ENCODE peak calls at places on chromosomes 7 and 10, in seven cellular contexts. One of them, this sample, is unnamed.

GRCh38 chr7:74002474-74003017 is 25.4 kb upstream of the ELN start:
- DNase-seq in A549: peak; percentile 88
- DNase-seq in mammary epithelial cell: peak; percentile 57
- DNase-seq in GM23248: peak; percentile 78
- DNase-seq in breast epithelium: no peak
- DNase-seq in heart left ventricle: peak; percentile 63
- DNase-seq in astrocyte of the spinal cord: peak; percentile 78
- DNase-seq in this sample: no peak

GRCh38 chr7:70836279-70836678 is 295.7 kb upstream of the GALNT17 start:
- DNase-seq in A549: no peak
- DNase-seq in mammary epithelial cell: no peak
- DNase-seq in GM23248: no peak
- DNase-seq in breast epithelium: no peak
- DNase-seq in heart left ventricle: no peak
- DNase-seq in astrocyte of the spinal cord: no peak
- DNase-seq in this sample: no peak

GRCh38 chr10:125158528-125159485 is 1.6 kb downstream of the CTBP2 start:
- DNase-seq in A549: peak; percentile 52
- DNase-seq in mammary epithelial cell: peak; percentile 56
- DNase-seq in GM23248: peak; percentile 71
- DNase-seq in breast epithelium: no peak
- DNase-seq in heart left ventricle: peak; percentile 74
- DNase-seq in astrocyte of the spinal cord: peak; percentile 53
- DNase-seq in this sample: no peak

GRCh38 chr10:104041891-104042535 is 43.7 kb downstream of the COL17A1 start:
- DNase-seq in A549: no peak
- DNase-seq in mammary epithelial cell: no peak
- DNase-seq in GM23248: no peak
- DNase-seq in breast epithelium: no peak
- DNase-seq in heart left ventricle: no peak
- DNase-seq in astrocyte of the spinal cord: no peak
- DNase-seq in this sample: no peak

GRCh38 chr7:155920068-155920461 is 107.8 kb upstream of the SHH start:
- DNase-seq in A549: no peak
- DNase-seq in mammary epithelial cell: no peak
- DNase-seq in GM23248: no peak
- DNase-seq in breast epithelium: no peak
- DNase-seq in heart left ventricle: no peak
- DNase-seq in astrocyte of the spinal cord: no peak
- DNase-seq in this sample: no peak

GRCh38 chr10:19877466-19878255 is 61.4 kb downstream of the PLXDC2 start:
- DNase-seq in A549: no peak
- DNase-seq in mammary epithelial cell: no peak
- DNase-seq in GM23248: no peak
- DNase-seq in breast epithelium: no peak
- DNase-seq in heart left ventricle: no peak
- DNase-seq in astrocyte of the spinal cord: no peak
- DNase-seq in this sample: no peak

GRCh38 chr7:46129831-46130230 is 208.8 kb upstream of the IGFBP3 start:
- DNase-seq in A549: no peak
- DNase-seq in mammary epithelial cell: peak; percentile 39
- DNase-seq in GM23248: peak; percentile 28
- DNase-seq in breast epithelium: no peak
- DNase-seq in heart left ventricle: no peak
- DNase-seq in astrocyte of the spinal cord: no peak
- DNase-seq in this sample: no peak

GRCh38 chr10:91683976-91684375 is 51.1 kb upstream of the PPP1R3C start:
- DNase-seq in A549: peak; percentile 60
- DNase-seq in mammary epithelial cell: peak; percentile 94
- DNase-seq in GM23248: peak; percentile 95
- DNase-seq in breast epithelium: no peak
- DNase-seq in heart left ventricle: no peak
- DNase-seq in astrocyte of the spinal cord: peak; percentile 59
- DNase-seq in this sample: no peak

GRCh38 chr7:112422842-112423496 is 27.3 kb upstream of the IFRD1 start:
- DNase-seq in A549: peak; percentile 59
- DNase-seq in mammary epithelial cell: peak; percentile 90
- DNase-seq in GM23248: peak; percentile 96
- DNase-seq in breast epithelium: peak; percentile 90
- DNase-seq in heart left ventricle: peak; percentile 65
- DNase-seq in astrocyte of the spinal cord: peak; percentile 93
- DNase-seq in this sample: peak; percentile 42

GRCh38 chr7:102434039-102434481 is 685 bp downstream of the ORAI2 start:
- DNase-seq in A549: peak; percentile 41
- DNase-seq in mammary epithelial cell: no peak
- DNase-seq in GM23248: no peak
- DNase-seq in breast epithelium: no peak
- DNase-seq in heart left ventricle: no peak
- DNase-seq in astrocyte of the spinal cord: peak; percentile 41
- DNase-seq in this sample: no peak

GRCh38 chr7:158810846-158811245 is 18.5 kb downstream of the ESYT2 start:
- DNase-seq in A549: no peak
- DNase-seq in mammary epithelial cell: no peak
- DNase-seq in GM23248: no peak
- DNase-seq in breast epithelium: no peak
- DNase-seq in heart left ventricle: no peak
- DNase-seq in astrocyte of the spinal cord: no peak
- DNase-seq in this sample: no peak

GRCh38 chr10:127989481-127989964 is 82.6 kb downstream of the PTPRE start:
- DNase-seq in A549: no peak
- DNase-seq in mammary epithelial cell: no peak
- DNase-seq in GM23248: no peak
- DNase-seq in breast epithelium: no peak
- DNase-seq in heart left ventricle: no peak
- DNase-seq in astrocyte of the spinal cord: no peak
- DNase-seq in this sample: no peak

DNA sequence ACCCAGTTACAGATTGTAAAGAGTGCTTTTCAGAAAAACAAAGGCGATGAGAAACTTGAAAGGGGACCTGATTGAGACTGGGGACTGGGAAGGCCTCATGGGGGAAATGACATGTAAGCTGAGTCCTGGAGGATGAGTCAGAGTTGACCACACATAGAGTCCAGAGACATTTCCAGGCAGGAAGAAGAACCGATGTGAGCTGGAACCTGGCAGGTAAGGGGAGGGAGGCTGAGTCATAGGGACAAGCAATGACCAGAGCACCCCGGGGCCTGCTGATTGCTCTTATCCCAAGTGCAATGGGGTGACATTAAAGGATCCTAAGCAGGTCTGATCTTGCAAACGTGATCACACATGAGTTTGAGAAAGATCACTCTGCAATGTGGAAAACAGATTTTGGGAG is 11.7 kb downstream of the TLL2 start:
- DNase-seq in A549: no peak
- DNase-seq in mammary epithelial cell: peak; percentile 94
- DNase-seq in GM23248: no peak
- DNase-seq in breast epithelium: no peak
- DNase-seq in heart left ventricle: no peak
- DNase-seq in astrocyte of the spinal cord: peak; percentile 24
- DNase-seq in this sample: no peak
- H3K4me3 ChIP-seq in A549: no peak overlapping the region
- H3K4me3 ChIP-seq in mammary epithelial cell: no peak overlapping the region
- H3K4me3 ChIP-seq in GM23248: no peak overlapping the region
- H3K4me3 ChIP-seq in breast epithelium: no peak overlapping the region
- H3K4me3 ChIP-seq in heart left ventricle: no peak overlapping the region
- H3K4me3 ChIP-seq in astrocyte of the spinal cord: no peak overlapping the region
- H3K4me3 ChIP-seq in this sample: no peak overlapping the region

DNA sequence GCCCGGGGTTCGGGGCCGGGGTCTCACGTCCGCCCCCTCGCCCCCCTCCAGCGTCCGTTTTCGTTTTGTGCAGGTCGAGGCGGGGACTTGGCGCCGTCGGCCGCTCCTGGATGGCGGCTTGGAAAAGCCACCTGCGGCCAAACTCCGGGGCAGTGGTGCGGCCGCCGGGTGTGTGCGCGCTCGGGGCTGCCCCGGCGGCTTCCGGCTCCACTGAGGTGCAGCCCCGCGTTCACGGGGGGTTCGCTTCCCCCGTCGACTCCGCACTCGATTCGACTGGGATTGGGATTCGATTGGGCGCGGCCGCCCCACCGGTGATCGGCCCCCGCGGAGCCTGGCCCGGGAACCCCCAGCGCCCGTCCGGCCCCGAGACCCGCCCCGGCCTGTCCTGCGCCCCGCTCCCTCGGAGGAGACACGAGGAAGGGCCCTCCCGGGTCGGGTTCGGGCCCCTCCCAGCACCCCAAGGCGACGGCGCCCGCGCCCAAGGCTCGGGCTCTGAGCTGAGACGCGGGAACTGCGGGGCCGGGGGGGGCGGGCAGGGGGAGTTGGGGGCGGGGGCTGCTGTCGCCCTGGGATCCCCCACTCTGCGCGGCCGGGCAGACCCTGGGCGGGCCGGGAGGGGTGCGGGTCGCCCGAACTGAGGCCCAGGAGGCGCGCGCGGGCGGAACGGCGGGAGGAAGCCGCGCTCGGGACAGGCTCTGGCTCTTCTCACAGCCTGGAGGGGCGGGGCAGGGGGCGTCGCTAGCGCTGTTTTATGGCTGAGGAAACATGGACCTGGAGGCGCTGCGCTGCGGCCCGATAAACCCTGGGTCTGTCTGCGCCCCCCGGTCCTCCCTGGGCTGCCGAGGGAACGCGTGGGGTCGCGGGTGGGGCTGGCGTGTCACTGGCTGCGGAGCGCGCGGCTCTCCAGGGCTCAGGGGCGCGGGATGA is 1.6 kb upstream of the NKX6-2 start:
- DNase-seq in A549: peak; percentile 43
- DNase-seq in mammary epithelial cell: no peak
- DNase-seq in GM23248: no peak
- DNase-seq in breast epithelium: no peak
- DNase-seq in heart left ventricle: no peak
- DNase-seq in astrocyte of the spinal cord: no peak
- DNase-seq in this sample: no peak
- H3K4me3 ChIP-seq in A549: peak overlapping the region; percentile 35
- H3K4me3 ChIP-seq in mammary epithelial cell: no peak overlapping the region
- H3K4me3 ChIP-seq in GM23248: no peak overlapping the region
- H3K4me3 ChIP-seq in breast epithelium: peak overlapping the region; percentile 29
- H3K4me3 ChIP-seq in heart left ventricle: no peak overlapping the region
- H3K4me3 ChIP-seq in astrocyte of the spinal cord: no peak overlapping the region
- H3K4me3 ChIP-seq in this sample: no peak overlapping the region

GRCh38 chr10:17064435-17064834 is 65.2 kb downstream of the CUBN start:
- DNase-seq in A549: no peak
- DNase-seq in mammary epithelial cell: no peak
- DNase-seq in GM23248: no peak
- DNase-seq in breast epithelium: no peak
- DNase-seq in heart left ventricle: no peak
- DNase-seq in astrocyte of the spinal cord: no peak
- DNase-seq in this sample: no peak

GRCh38 chr10:17060289-17060688 is 69.3 kb downstream of the CUBN start:
- DNase-seq in A549: no peak
- DNase-seq in mammary epithelial cell: no peak
- DNase-seq in GM23248: no peak
- DNase-seq in breast epithelium: no peak
- DNase-seq in heart left ventricle: no peak
- DNase-seq in astrocyte of the spinal cord: no peak
- DNase-seq in this sample: no peak

GRCh38 chr10:17062493-17063487 is 66.8 kb downstream of the CUBN start:
- DNase-seq in A549: peak; percentile 58
- DNase-seq in mammary epithelial cell: peak; percentile 94
- DNase-seq in GM23248: peak; percentile 95
- DNase-seq in breast epithelium: peak; percentile 65
- DNase-seq in heart left ventricle: no peak
- DNase-seq in astrocyte of the spinal cord: peak; percentile 92
- DNase-seq in this sample: peak; percentile 67

GRCh38 chr10:17061418-17061817 is 68.2 kb downstream of the CUBN start:
- DNase-seq in A549: no peak
- DNase-seq in mammary epithelial cell: no peak
- DNase-seq in GM23248: peak; percentile 76
- DNase-seq in breast epithelium: no peak
- DNase-seq in heart left ventricle: no peak
- DNase-seq in astrocyte of the spinal cord: peak; percentile 27
- DNase-seq in this sample: no peak

GRCh38 chr10:17062009-17062408 is 67.6 kb downstream of the CUBN start:
- DNase-seq in A549: peak; percentile 7
- DNase-seq in mammary epithelial cell: peak; percentile 85
- DNase-seq in GM23248: peak; percentile 78
- DNase-seq in breast epithelium: no peak
- DNase-seq in heart left ventricle: no peak
- DNase-seq in astrocyte of the spinal cord: peak; percentile 93
- DNase-seq in this sample: no peak
- H3K4me3 ChIP-seq in A549: no peak overlapping the region
- H3K4me3 ChIP-seq in mammary epithelial cell: peak overlapping the region; percentile 24
- H3K4me3 ChIP-seq in GM23248: peak overlapping the region; percentile 55
- H3K4me3 ChIP-seq in breast epithelium: no peak overlapping the region
- H3K4me3 ChIP-seq in heart left ventricle: no peak overlapping the region
- H3K4me3 ChIP-seq in astrocyte of the spinal cord: no peak overlapping the region
- H3K4me3 ChIP-seq in this sample: no peak overlapping the region

GRCh38 chr7:27688056-27688455 is 25.4 kb upstream of the HIBADH start:
- DNase-seq in A549: no peak
- DNase-seq in mammary epithelial cell: no peak
- DNase-seq in GM23248: no peak
- DNase-seq in breast epithelium: no peak
- DNase-seq in heart left ventricle: no peak
- DNase-seq in astrocyte of the spinal cord: no peak
- DNase-seq in this sample: no peak

GRCh38 chr7:27690649-27691048 is 28.0 kb upstream of the HIBADH start:
- DNase-seq in A549: no peak
- DNase-seq in mammary epithelial cell: no peak
- DNase-seq in GM23248: no peak
- DNase-seq in breast epithelium: no peak
- DNase-seq in heart left ventricle: no peak
- DNase-seq in astrocyte of the spinal cord: no peak
- DNase-seq in this sample: no peak

GRCh38 chr7:27686315-27686714 is 23.6 kb upstream of the HIBADH start:
- DNase-seq in A549: no peak
- DNase-seq in mammary epithelial cell: no peak
- DNase-seq in GM23248: peak; percentile 33
- DNase-seq in breast epithelium: no peak
- DNase-seq in heart left ventricle: no peak
- DNase-seq in astrocyte of the spinal cord: no peak
- DNase-seq in this sample: no peak

GRCh38 chr7:27689878-27690164 is 27.1 kb upstream of the HIBADH start:
- DNase-seq in A549: no peak
- DNase-seq in mammary epithelial cell: no peak
- DNase-seq in GM23248: no peak
- DNase-seq in breast epithelium: no peak
- DNase-seq in heart left ventricle: no peak
- DNase-seq in astrocyte of the spinal cord: no peak
- DNase-seq in this sample: no peak

DNA sequence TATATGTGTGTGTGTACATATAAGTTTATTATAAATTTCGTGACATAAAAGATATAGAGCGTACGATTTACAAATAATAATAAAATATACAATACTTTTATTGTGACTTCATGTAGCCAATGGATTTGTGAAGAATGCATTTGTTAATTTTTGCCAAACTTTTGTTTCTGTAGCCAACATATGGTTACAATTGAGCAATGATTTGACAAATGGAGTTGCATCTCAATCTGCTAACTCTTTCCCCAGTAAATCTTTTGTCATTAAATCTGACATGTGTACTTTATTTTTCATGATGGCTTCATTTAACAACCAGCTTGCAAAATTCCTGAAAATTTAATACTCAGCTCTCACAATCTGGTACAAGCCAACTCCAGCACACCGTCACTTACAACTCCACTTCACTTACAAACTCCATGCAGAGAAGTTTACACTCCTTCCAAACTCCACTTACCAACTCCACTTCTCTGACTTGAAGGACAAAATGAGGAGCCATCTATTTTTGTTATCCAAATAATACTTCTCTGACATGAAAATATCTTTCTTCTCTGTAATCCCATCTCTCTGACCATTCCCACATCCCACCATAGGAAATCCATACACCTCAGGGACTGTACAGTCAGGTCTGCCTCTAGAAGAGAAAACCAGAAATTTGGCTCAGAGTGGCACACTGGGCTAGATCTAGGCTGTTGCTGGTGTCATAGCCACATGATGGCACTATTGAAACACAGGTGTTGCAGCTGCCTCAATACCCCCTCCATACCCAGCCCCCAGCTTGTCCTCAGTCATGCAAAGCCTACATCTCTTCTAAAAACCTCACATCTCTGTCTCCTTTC is 26.6 kb upstream of the HIBADH start:
- DNase-seq in A549: no peak
- DNase-seq in mammary epithelial cell: peak; percentile 32
- DNase-seq in GM23248: peak; percentile 26
- DNase-seq in breast epithelium: no peak
- DNase-seq in heart left ventricle: no peak
- DNase-seq in astrocyte of the spinal cord: no peak
- DNase-seq in this sample: peak; percentile 19
- H3K4me3 ChIP-seq in A549: no peak overlapping the region
- H3K4me3 ChIP-seq in mammary epithelial cell: no peak overlapping the region
- H3K4me3 ChIP-seq in GM23248: no peak overlapping the region
- H3K4me3 ChIP-seq in breast epithelium: no peak overlapping the region
- H3K4me3 ChIP-seq in heart left ventricle: no peak overlapping the region
- H3K4me3 ChIP-seq in astrocyte of the spinal cord: no peak overlapping the region
- H3K4me3 ChIP-seq in this sample: no peak overlapping the region

This sample was measured in Jurkat, Clone E6-1.